ENCODE peak calls at places on chromosome 4, in eight cellular contexts. S is psoas muscle, M is endothelial cell, P is GDM1, C is heart left ventricle, N is AG09309, D is RPMI7951, A is A673. I is an unnamed sample.

GRCh38 chr4:54687887-54688841 is 30.4 kb downstream of the KIT start:
- DNase-seq in S (no peak), M (no peak), P (peak; percentile 89), C (no peak), N (peak; percentile 7), D (no peak), A (no peak), I (peak; percentile 75)

GRCh38 chr4:86556791-86557415 is 37.2 kb upstream of the PTPN13 start:
- DNase-seq in S (no peak), M (no peak), P (no peak), C (no peak), N (no peak), D (peak; percentile 17), A (peak; percentile 60), I (no peak)

GRCh38 chr4:59598233-59598618 is 1601.9 kb upstream of the ADGRL3 start:
- DNase-seq in S (no peak), M (no peak), P (no peak), C (no peak), N (no peak), D (no peak), A (no peak), I (no peak)

GRCh38 chr4:146548443-146548842 is 26.7 kb upstream of the SLC10A7 start:
- DNase-seq in S (no peak), M (no peak), P (no peak), C (no peak), N (no peak), D (no peak), A (no peak), I (no peak)

GRCh38 chr4:73589261-73589847 is 30.9 kb downstream of the RASSF6 start:
- DNase-seq in S (no peak), M (no peak), P (no peak), C (no peak), N (peak; percentile 47), D (peak; percentile 42), A (no peak), I (no peak)

GRCh38 chr4:52712991-52713275 is 38.3 kb downstream of the ERVMER34-1 start:
- DNase-seq in S (no peak), M (no peak), P (no peak), C (no peak), N (no peak), D (no peak), A (no peak), I (peak; percentile 42)

GRCh38 chr4:53777244-53777984 is 186.1 kb upstream of the LNX1 start:
- DNase-seq in S (no peak), M (no peak), P (no peak), C (no peak), N (peak; percentile 63), D (peak; percentile 59), A (no peak), I (no peak)

GRCh38 chr4:38831653-38832052 is 25.0 kb downstream of the TLR6 start:
- DNase-seq in S (no peak), M (no peak), P (no peak), C (no peak), N (no peak), D (no peak), A (no peak), I (no peak)

I was measured in pons.